ENCODE peak calls at places on chromosomes 4 and X, in five cellular contexts. B is SK-N-SH, V is K562, Q is GM12878, E is HepG2. S is an unnamed sample.

GRCh38 chr4:5718411-5718810 is 7.4 kb downstream of the EVC start:
- DNase-seq in B (no peak), V (no peak), Q (no peak), E (no peak), S (no peak)

GRCh38 chr4:98546910-98547544 is 111.4 kb downstream of the TSPAN5 start:
- DNase-seq in B (no peak), V (no peak), Q (no peak), E (no peak), S (no peak)

GRCh38 chrX:150773117-150773516 is 79.9 kb downstream of the MTMR1 start:
- DNase-seq in B (no peak), V (no peak), Q (no peak), E (no peak), S (no peak)

GRCh38 chrX:129529685-129530281 is 6.5 kb upstream of the SMARCA1 start:
- DNase-seq in B (peak), V (no peak), Q (no peak), E (no peak), S (no peak)

GRCh38 chr4:161577604-161578301 is 586.0 kb downstream of the FSTL5 start:
- DNase-seq in B (no peak), V (no peak), Q (no peak), E (no peak), S (no peak)

GRCh38 chr4:109574443-109574850 is 14.4 kb downstream of the MCUB start:
- DNase-seq in B (no peak), V (no peak), Q (no peak), E (peak), S (no peak)

GRCh38 chrX:113260474-113260873 is 419.8 kb upstream of the AMOT start:
- DNase-seq in B (no peak), V (no peak), Q (no peak), E (peak), S (no peak)

GRCh38 chr4:168908093-168908492 is 102.0 kb downstream of the CBR4 start:
- DNase-seq in B (no peak), V (no peak), Q (no peak), E (no peak), S (no peak)

GRCh38 chrX:40153335-40154221 is 55.8 kb upstream of the BCOR start:
- DNase-seq in B (peak), V (peak), Q (no peak), E (no peak), S (peak)

GRCh38 chrX:276588-277171 is 4.5 kb upstream of the PLCXD1 start:
- DNase-seq in B (peak), V (peak), Q (no peak), E (no peak), S (peak)

GRCh38 chr4:174357321-174357720 is 73.6 kb downstream of the CEP44 start:
- DNase-seq in B (no peak), V (no peak), Q (no peak), E (no peak), S (no peak)

DNA sequence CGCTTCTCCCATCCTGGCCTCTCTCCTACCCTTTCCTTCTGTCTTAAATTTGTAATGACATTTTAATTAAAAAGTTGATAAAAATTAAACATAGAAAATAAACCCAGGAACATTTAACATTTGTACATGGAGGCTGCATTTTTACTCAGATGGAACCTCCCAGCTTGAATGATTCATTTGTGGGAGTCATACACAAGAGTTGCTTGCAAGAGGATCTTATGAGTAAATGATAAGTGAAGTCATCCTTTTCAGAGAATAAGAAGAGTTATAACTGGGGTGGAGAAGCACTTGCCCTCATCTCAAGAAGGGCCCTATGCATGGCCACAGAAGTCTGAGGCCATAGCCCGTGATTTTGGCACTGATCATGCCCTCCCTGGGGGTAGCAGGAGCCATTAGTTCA is 482.9 kb upstream of the BOD1L1 start:
- DNase-seq in B (no peak), V (no peak), Q (no peak), E (no peak), S (no peak)
- TF ChIP-seq REST in B (no peak), V (no peak), Q (no peak), E (no peak), S (no peak)

GRCh38 chr4:58286335-58286734 is 1176.2 kb upstream of the IGFBP7 start:
- DNase-seq in B (no peak), V (no peak), Q (no peak), E (no peak), S (no peak)
- TF ChIP-seq GABPA in B (no peak), V (no peak), Q (no peak), E (no peak), S (no peak)

GRCh38 chr4:103012085-103012484 is 7.4 kb downstream of the SLC9B1 start:
- DNase-seq in B (no peak), V (no peak), Q (no peak), E (no peak), S (no peak)
- TF ChIP-seq POLR2AphosphoS5 in B (no peak), V (no peak), Q (no peak), E (no peak), S (no peak)

GRCh38 chr4:26815199-26815598 is 45.4 kb upstream of the STIM2 start:
- DNase-seq in B (no peak), V (no peak), Q (no peak), E (no peak), S (no peak)
- TF ChIP-seq REST in B (no peak), V (no peak), Q (no peak), E (no peak), S (no peak)

GRCh38 chr4:118760493-118760892 is 75.3 kb downstream of the METTL14 start:
- DNase-seq in B (no peak), V (no peak), Q (peak), E (no peak), S (no peak)
- TF ChIP-seq GABPA in B (no peak), V (no peak), Q (no peak), E (no peak), S (no peak)

GRCh38 chrX:31656013-31656412 is 584.2 kb upstream of the FTHL17 start:
- DNase-seq in B (no peak), V (no peak), Q (no peak), E (no peak), S (no peak)
- TF ChIP-seq POLR2AphosphoS5 in B (no peak), V (no peak), Q (no peak), E (no peak), S (no peak)

DNA sequence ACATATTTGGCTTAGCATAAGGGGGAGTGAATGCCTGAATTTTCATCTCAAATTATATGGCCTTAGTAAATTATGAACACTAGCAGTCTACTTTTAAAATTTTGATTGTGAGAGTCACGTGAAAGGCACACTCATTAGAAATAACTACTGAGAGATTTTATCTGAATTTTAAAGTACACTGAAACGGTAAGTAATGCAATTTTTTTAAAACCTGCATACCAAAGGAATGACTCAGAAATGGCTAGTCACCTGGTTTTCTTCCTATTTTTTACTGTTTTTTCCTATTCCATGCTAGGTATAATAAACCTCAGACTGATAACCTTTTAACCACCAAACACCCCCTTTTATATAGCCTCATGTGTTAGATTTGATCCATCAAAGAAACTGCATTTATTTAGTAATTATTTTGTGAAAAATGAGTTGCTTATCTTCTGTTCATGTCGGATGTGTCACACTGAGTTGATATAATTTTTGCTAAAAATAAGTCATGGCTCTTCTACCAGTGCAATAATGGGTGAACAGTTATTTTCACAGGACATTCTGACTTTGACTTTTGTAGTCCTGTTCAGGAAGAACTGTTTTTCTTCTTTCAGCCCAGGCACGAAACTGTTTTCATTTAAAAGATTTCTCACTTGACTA is 40.4 kb downstream of the CPEB2 start:
- DNase-seq in B (no peak), V (no peak), Q (no peak), E (no peak), S (no peak)
- TF ChIP-seq REST in B (no peak), V (no peak), Q (no peak), E (no peak), S (no peak)